ENCODE peak calls at places on chromosomes 11 and 22, in eight cellular contexts. S is EL; T is NCI-H2081; O is NCI-H526; E is fibroblast of the aortic adventitia; N is brain microvascular endothelial cell; F is activated CD8-positive, alpha-beta memory T cell treated with anti-CD3 and anti-CD28 coated beads for 4 hours; A is COLO829. D is an unnamed sample.

GRCh38 chr11:131409307-131409706 is 38.9 kb downstream of the NTM start:
- DNase-seq in S (no peak), T (no peak), O (no peak), E (no peak), N (no peak), F (no peak), A (no peak), D (no peak)

GRCh38 chr11:120013325-120014250 is 124.3 kb downstream of the TRIM29 start:
- DNase-seq in S (no peak), T (peak), O (peak), E (peak), N (no peak), F (no peak), A (peak), D (peak)

GRCh38 chr11:1888347-1888753 is 3.3 kb downstream of the PRR33 start:
- DNase-seq in S (no peak), T (no peak), O (no peak), E (no peak), N (no peak), F (no peak), A (no peak), D (no peak)

GRCh38 chr11:69378303-69379141 is 84.6 kb downstream of the MYEOV start:
- DNase-seq in S (no peak), T (no peak), O (no peak), E (no peak), N (no peak), F (no peak), A (no peak), D (no peak)

GRCh38 chr22:24772493-24773220 is 1.9 kb downstream of the PIWIL3 start:
- DNase-seq in S (peak), T (no peak), O (no peak), E (peak), N (peak), F (no peak), A (peak), D (peak)

GRCh38 chr22:39661842-39662676 is 91.5 kb downstream of the CACNA1I start:
- DNase-seq in S (no peak), T (no peak), O (peak), E (no peak), N (no peak), F (peak), A (no peak), D (peak)

GRCh38 chr22:43181321-43182076 is 5.4 kb downstream of the TTLL12 start:
- DNase-seq in S (no peak), T (no peak), O (no peak), E (no peak), N (no peak), F (no peak), A (no peak), D (no peak)

GRCh38 chr11:28963189-28963588 is 855.0 kb downstream of the METTL15 start:
- DNase-seq in S (peak), T (no peak), O (no peak), E (peak), N (no peak), F (no peak), A (no peak), D (no peak)

GRCh38 chr22:44906999-44907644 is 102.7 kb downstream of the PHF21B start:
- DNase-seq in S (no peak), T (no peak), O (no peak), E (no peak), N (no peak), F (no peak), A (no peak), D (no peak)

GRCh38 chr22:20206709-20207215 is 55.9 kb upstream of the CCDC188 start:
- DNase-seq in S (peak), T (no peak), O (no peak), E (peak), N (peak), F (no peak), A (no peak), D (no peak)

GRCh38 chr22:11627436-11627797 is 3900.6 kb upstream of the OR11H1 start:
- DNase-seq in S (no peak), T (no peak), O (no peak), E (peak), N (no peak), F (no peak), A (no peak), D (no peak)

GRCh38 chr11:106398396-106399074 is 321.1 kb downstream of the AASDHPPT start:
- DNase-seq in S (peak), T (no peak), O (no peak), E (peak), N (peak), F (no peak), A (no peak), D (no peak)

GRCh38 chr11:73185680-73186293 is 32.3 kb upstream of the P2RY2 start:
- DNase-seq in S (peak), T (no peak), O (no peak), E (peak), N (peak), F (no peak), A (no peak), D (peak)

GRCh38 chr22:50218153-50218995 is 17.6 kb downstream of the SELENOO start:
- DNase-seq in S (no peak), T (no peak), O (no peak), E (no peak), N (no peak), F (no peak), A (no peak), D (no peak)

GRCh38 chr11:83292709-83293435 is 6.7 kb upstream of the CCDC90B start:
- DNase-seq in S (peak), T (peak), O (peak), E (peak), N (peak), F (no peak), A (peak), D (peak)

GRCh38 chr22:23306438-23306921 is 126.2 kb downstream of the BCR start:
- DNase-seq in S (peak), T (no peak), O (no peak), E (peak), N (peak), F (no peak), A (no peak), D (no peak)

GRCh38 chr11:72754149-72754543 is 1.9 kb upstream of the ARAP1 start:
- DNase-seq in S (no peak), T (no peak), O (no peak), E (no peak), N (no peak), F (no peak), A (no peak), D (no peak)

GRCh38 chr11:109197656-109198055 is 224.3 kb upstream of the C11orf87 start:
- DNase-seq in S (peak), T (no peak), O (no peak), E (peak), N (peak), F (no peak), A (no peak), D (no peak)

GRCh38 chr11:131910491-131911387 is 540.3 kb downstream of the NTM start:
- DNase-seq in S (peak), T (peak), O (no peak), E (peak), N (peak), F (no peak), A (no peak), D (peak)

GRCh38 chr11:71235719-71236118 is 16.7 kb downstream of the SHANK2 start:
- DNase-seq in S (no peak), T (no peak), O (no peak), E (no peak), N (no peak), F (no peak), A (no peak), D (no peak)

GRCh38 chr11:80831374-80831773 is 1390.5 kb upstream of the TENM4 start:
- DNase-seq in S (no peak), T (no peak), O (no peak), E (no peak), N (no peak), F (no peak), A (no peak), D (no peak)

GRCh38 chr22:30647536-30647935 is 12.0 kb downstream of the SLC35E4 start:
- DNase-seq in S (no peak), T (no peak), O (no peak), E (no peak), N (no peak), F (no peak), A (no peak), D (no peak)

GRCh38 chr11:86091566-86091965 is 22.7 kb upstream of the PICALM start:
- DNase-seq in S (peak), T (no peak), O (no peak), E (peak), N (peak), F (no peak), A (no peak), D (peak)

GRCh38 chr22:43233529-43233928 is 46.6 kb upstream of the TTLL12 start:
- DNase-seq in S (no peak), T (no peak), O (no peak), E (no peak), N (no peak), F (no peak), A (no peak), D (no peak)

GRCh38 chr11:14067686-14068085 is 105.2 kb downstream of the SPON1 start:
- DNase-seq in S (no peak), T (no peak), O (no peak), E (no peak), N (no peak), F (no peak), A (no peak), D (no peak)

GRCh38 chr22:38271101-38271500 is 1.7 kb downstream of the TMEM184B start:
- DNase-seq in S (no peak), T (no peak), O (no peak), E (no peak), N (no peak), F (no peak), A (no peak), D (no peak)

GRCh38 chr22:29871684-29872083 is 11.3 kb upstream of the MTMR3 start:
- DNase-seq in S (no peak), T (peak), O (no peak), E (no peak), N (no peak), F (no peak), A (no peak), D (no peak)

GRCh38 chr22:50544078-50544745 is 1.5 kb upstream of the KLHDC7B start:
- DNase-seq in S (peak), T (no peak), O (peak), E (peak), N (peak), F (peak), A (no peak), D (peak)